ENCODE peak calls at places on chromosomes 6 and 20, in nine cellular contexts. C, S, I, F, W, T, K, Q and U are unnamed samples.

GRCh38 chr6:29702519-29703103 is 20.6 kb upstream of the HLA-F start:
- DNase-seq in W (peak; percentile 61), F (no peak), K (peak; percentile 36), I (no peak), Q (peak; percentile 40), S (no peak), C (peak; percentile 84), T (no peak), U (peak; percentile 74)

GRCh38 chr6:128914051-128914450 is 31.1 kb downstream of the LAMA2 start:
- DNase-seq in S (no peak), F (no peak), C (no peak), W (no peak), Q (no peak), K (no peak), I (no peak), T (no peak), U (no peak)

GRCh38 chr20:34334654-34335407 is 28.2 kb upstream of the ITCH start:
- DNase-seq in W (no peak), I (no peak), F (no peak), T (no peak), Q (no peak), S (no peak), C (no peak), K (no peak), U (no peak)

GRCh38 chr20:49276895-49277785 is 717 bp downstream of the ZNFX1 start:
- DNase-seq in I (peak; percentile 44), Q (peak; percentile 54), F (no peak), K (no peak), T (peak; percentile 43), C (peak; percentile 41), S (no peak), W (peak; percentile 38), U (no peak)

GRCh38 chr20:57594092-57594911 is 25.9 kb downstream of the ZBP1 start:
- DNase-seq in W (no peak), T (peak; percentile 59), S (no peak), Q (peak; percentile 33), F (no peak), I (peak; percentile 19), K (peak; percentile 12), C (peak; percentile 76), U (peak; percentile 42)

GRCh38 chr20:49909499-49910339 is 5.6 kb downstream of the SPATA2 start:
- DNase-seq in K (no peak), F (no peak), Q (no peak), C (peak; percentile 71), T (no peak), W (no peak), S (no peak), I (no peak), U (no peak)

GRCh38 chr6:167797079-167797870 is 29.4 kb upstream of the AFDN start:
- DNase-seq in S (no peak), T (no peak), C (no peak), W (no peak), K (no peak), F (no peak), I (no peak), Q (no peak), U (no peak)

GRCh38 chr6:41644297-41644879 is 6.1 kb downstream of the MDFI start:
- DNase-seq in W (no peak), T (no peak), S (no peak), I (no peak), F (no peak), K (no peak), Q (no peak), C (peak; percentile 71), U (no peak)

GRCh38 chr20:10856237-10856636 is 182.4 kb upstream of the JAG1 start:
- DNase-seq in I (no peak), S (no peak), T (no peak), Q (no peak), W (no peak), F (no peak), C (no peak), K (no peak), U (no peak)

GRCh38 chr6:45003400-45003799 is 324.7 kb upstream of the RUNX2 start:
- DNase-seq in W (no peak), Q (no peak), I (no peak), K (no peak), S (no peak), C (no peak), F (no peak), T (no peak), U (no peak)

GRCh38 chr20:37515876-37516275 is 5.2 kb upstream of the NNAT start:
- DNase-seq in S (no peak), F (no peak), T (no peak), I (no peak), Q (no peak), K (no peak), W (no peak), C (no peak), U (no peak)

GRCh38 chr6:133756046-133756445 is 132.9 kb upstream of the TCF21 start:
- DNase-seq in I (no peak), K (no peak), Q (no peak), C (no peak), W (no peak), F (peak; percentile 51), S (no peak), T (no peak), U (no peak)

GRCh38 chr6:108383967-108384366 is 89.1 kb downstream of the AFG1L start:
- DNase-seq in K (no peak), F (no peak), S (no peak), W (no peak), C (no peak), T (no peak), I (no peak), Q (no peak), U (no peak)

GRCh38 chr6:143368426-143368825 is 82.1 kb downstream of the ADAT2 start:
- DNase-seq in Q (no peak), F (peak; percentile 33), S (peak; percentile 29), I (no peak), C (no peak), K (no peak), W (no peak), T (no peak), U (no peak)

GRCh38 chr20:60224914-60225313 is 266.7 kb downstream of the CDH26 start:
- DNase-seq in T (no peak), I (no peak), S (no peak), K (no peak), C (peak; percentile 61), W (no peak), Q (no peak), F (no peak), U (no peak)

GRCh38 chr6:38476141-38476540 is 163.6 kb downstream of the BTBD9 start:
- DNase-seq in S (no peak), I (no peak), K (no peak), T (no peak), C (no peak), Q (no peak), W (no peak), F (no peak), U (no peak)
- H3K27ac ChIP-seq in S (no peak overlapping the region), I (no peak overlapping the region), K (no peak overlapping the region), T (no peak overlapping the region), C (no peak overlapping the region), Q (no peak overlapping the region), W (no peak overlapping the region), F (no peak overlapping the region), U (no peak overlapping the region)

GRCh38 chr20:62624719-62625455 is 17.4 kb upstream of the SLCO4A1 start:
- DNase-seq in Q (no peak), I (no peak), K (no peak), F (no peak), S (no peak), T (no peak), W (peak; percentile 72), C (no peak), U (no peak)
- TF ChIP-seq CTCF in Q (no peak), I (no peak), K (no peak), F (no peak), S (no peak), T (no peak), W (no peak), C (no peak), U (no peak)

GRCh38 chr6:3336859-3337515 is 78.2 kb downstream of the PSMG4 start:
- DNase-seq in K (no peak), C (no peak), S (no peak), I (no peak), T (peak; percentile 38), W (no peak), F (no peak), Q (no peak), U (no peak)
- H3K27me3 ChIP-seq in K (no peaks in the 10 kb centered on the region), C (no peaks in the 10 kb centered on the region), S (peaks cover 27% of the 10 kb centered on the region), I (no peaks in the 10 kb centered on the region), T (no peaks in the 10 kb centered on the region), W (no peaks in the 10 kb centered on the region), F (no peaks in the 10 kb centered on the region), Q (no peaks in the 10 kb centered on the region), U (no peaks in the 10 kb centered on the region)

GRCh38 chr20:25042531-25043498 is 15.1 kb downstream of the ACSS1 start:
- DNase-seq in F (no peak), Q (peak; percentile 85), C (no peak), S (no peak), T (no peak), I (no peak), K (no peak), W (peak; percentile 65), U (no peak)
- H3K27ac ChIP-seq in F (no peak overlapping the region), Q (peak overlapping the region; percentile 44), C (no peak overlapping the region), S (no peak overlapping the region), T (peak overlapping the region; percentile 28), I (peak overlapping the region; percentile 31), K (no peak overlapping the region), W (peak overlapping the region; percentile 85), U (peak overlapping the region; percentile 78)

GRCh38 chr20:51380401-51381385 is 161.8 kb downstream of the NFATC2 start:
- DNase-seq in T (no peak), C (no peak), K (no peak), W (no peak), I (no peak), F (no peak), Q (peak; percentile 12), S (no peak), U (no peak)

GRCh38 chr20:51379601-51380341 is 162.7 kb downstream of the NFATC2 start:
- DNase-seq in W (no peak), T (no peak), I (no peak), Q (peak; percentile 13), S (no peak), C (no peak), K (no peak), F (no peak), U (no peak)

GRCh38 chr20:51382111-51382985 is 160.2 kb downstream of the NFATC2 start:
- DNase-seq in C (no peak), I (no peak), T (no peak), W (no peak), K (no peak), S (no peak), F (no peak), Q (peak; percentile 14), U (no peak)

GRCh38 chr20:51382986-51383821 is 159.3 kb downstream of the NFATC2 start:
- DNase-seq in I (peak; percentile 71), C (no peak), K (no peak), Q (peak; percentile 19), F (no peak), W (no peak), S (no peak), T (peak; percentile 61), U (no peak)

GRCh38 chr20:51381557-51381956 is 161.0 kb downstream of the NFATC2 start:
- DNase-seq in I (no peak), T (no peak), F (no peak), S (no peak), W (no peak), C (no peak), K (no peak), Q (peak; percentile 4), U (no peak)
- TF ChIP-seq CTCF in I (no peak), T (no peak), F (no peak), S (no peak), W (no peak), C (no peak), K (no peak), Q (no peak), U (no peak)

GRCh38 chr6:89471287-89471867 is 38.4 kb downstream of the ANKRD6 start:
- DNase-seq in Q (no peak), T (no peak), K (no peak), S (no peak), F (no peak), W (no peak), I (no peak), C (no peak), U (no peak)
- H3K27me3 ChIP-seq in Q (no peaks in the 10 kb centered on the region), T (no peaks in the 10 kb centered on the region), K (no peaks in the 10 kb centered on the region), S (peaks cover 3% of the 10 kb centered on the region), F (no peaks in the 10 kb centered on the region), W (no peaks in the 10 kb centered on the region), I (no peaks in the 10 kb centered on the region), C (no peaks in the 10 kb centered on the region), U (no peaks in the 10 kb centered on the region)